ENCODE peak calls at places on chromosomes 13 and 19, in five cellular contexts. D, E, H, K and R are unnamed samples.

GRCh38 chr13:39273953-39274352 is 235.7 kb downstream of the NHLRC3 start:
- DNase-seq in D (no peak), E (peak), H (no peak), K (no peak), R (no peak)

GRCh38 chr13:113769106-113769505 is 10.1 kb downstream of the TMEM255B start:
- DNase-seq in D (no peak), E (no peak), H (no peak), K (peak), R (no peak)

GRCh38 chr13:46053162-46054012 is 841 bp upstream of the ZC3H13 start:
- DNase-seq in D (no peak), E (no peak), H (no peak), K (no peak), R (no peak)

GRCh38 chr13:50224534-50224933 is 209.3 kb downstream of the KCNRG start:
- DNase-seq in D (no peak), E (peak), H (no peak), K (no peak), R (peak)

GRCh38 chr13:98515804-98516465 is 61.0 kb downstream of the STK24 start:
- DNase-seq in D (no peak), E (no peak), H (no peak), K (no peak), R (no peak)

GRCh38 chr19:15671237-15671636 is 1.6 kb upstream of the CYP4F12 start:
- DNase-seq in D (no peak), E (no peak), H (no peak), K (no peak), R (no peak)

GRCh38 chr13:32206097-32206740 is 108.9 kb downstream of the ZAR1L start:
- DNase-seq in D (no peak), E (peak), H (no peak), K (no peak), R (no peak)

GRCh38 chr19:35060160-35060855 is 18.8 kb downstream of the HPN start:
- DNase-seq in D (no peak), E (no peak), H (no peak), K (no peak), R (no peak)

GRCh38 chr13:94548382-94549240 is 47.3 kb downstream of the TGDS start:
- DNase-seq in D (peak), E (peak), H (peak), K (peak), R (peak)

GRCh38 chr13:74289861-74290260 is 155.7 kb upstream of the KLF12 start:
- DNase-seq in D (no peak), E (no peak), H (no peak), K (no peak), R (no peak)

GRCh38 chr19:40466219-40467006 is at the start of gene SPTBN4:
- DNase-seq in D (no peak), E (no peak), H (peak), K (no peak), R (peak)

GRCh38 chr13:112753868-112754267 is 64.0 kb downstream of the ATP11A start:
- DNase-seq in D (no peak), E (no peak), H (no peak), K (no peak), R (no peak)

GRCh38 chr13:114011226-114011625 is 37.4 kb upstream of the C13orf46 start:
- DNase-seq in D (no peak), E (no peak), H (no peak), K (no peak), R (no peak)

GRCh38 chr19:11410682-11411081 is 8.4 kb downstream of the RGL3 start:
- DNase-seq in D (no peak), E (no peak), H (no peak), K (no peak), R (no peak)

GRCh38 chr19:34838753-34839431 is 65.9 kb upstream of the ZNF599 start:
- DNase-seq in D (no peak), E (peak), H (no peak), K (peak), R (peak)

GRCh38 chr19:16638666-16639065 is 10.7 kb upstream of the MED26 start:
- DNase-seq in D (no peak), E (no peak), H (no peak), K (no peak), R (no peak)

GRCh38 chr19:7916137-7916907 is 1.7 kb downstream of the TGFBR3L start:
- DNase-seq in D (no peak), E (no peak), H (no peak), K (peak), R (peak)

GRCh38 chr19:55196803-55197202 is 12.5 kb downstream of the PTPRH start:
- DNase-seq in D (no peak), E (no peak), H (no peak), K (no peak), R (no peak)

GRCh38 chr13:40206241-40207109 is 460.0 kb downstream of the FOXO1 start:
- DNase-seq in D (no peak), E (peak), H (no peak), K (no peak), R (peak)

GRCh38 chr13:51861728-51862300 is at the start of gene CCDC70:
- DNase-seq in D (no peak), E (peak), H (no peak), K (no peak), R (peak)

GRCh38 chr19:53598361-53598760 is 33.4 kb upstream of the DPRX start:
- DNase-seq in D (no peak), E (no peak), H (no peak), K (no peak), R (no peak)

GRCh38 chr13:99995503-99996176 is 14.1 kb downstream of the ZIC2 start:
- DNase-seq in D (no peak), E (no peak), H (no peak), K (no peak), R (no peak)

GRCh38 chr13:113962975-113963374 is 10.9 kb downstream of the C13orf46 start:
- DNase-seq in D (no peak), E (no peak), H (no peak), K (no peak), R (no peak)

GRCh38 chr19:723247-723646 is 14.5 kb downstream of the PALM start:
- DNase-seq in D (no peak), E (no peak), H (no peak), K (no peak), R (no peak)

GRCh38 chr19:32876919-32877285 is 7.3 kb upstream of the SLC7A9 start:
- DNase-seq in D (peak), E (peak), H (no peak), K (peak), R (peak)

GRCh38 chr13:109586509-109587346 is 199.7 kb downstream of the IRS2 start:
- DNase-seq in D (no peak), E (no peak), H (no peak), K (peak), R (no peak)

GRCh38 chr13:39263033-39263432 is 224.8 kb downstream of the NHLRC3 start:
- DNase-seq in D (peak), E (peak), H (no peak), K (no peak), R (no peak)

GRCh38 chr19:54560881-54561385 is 12.7 kb upstream of the LILRA2 start:
- DNase-seq in D (no peak), E (no peak), H (no peak), K (no peak), R (no peak)

GRCh38 chr13:101529419-101529818 is 76.9 kb downstream of the ITGBL1 start:
- DNase-seq in D (peak), E (peak), H (peak), K (no peak), R (peak)

GRCh38 chr13:46202956-46203355 is 8.8 kb upstream of the LRRC63 start:
- DNase-seq in D (no peak), E (no peak), H (no peak), K (no peak), R (no peak)

GRCh38 chr13:26062853-26063444 is 11.1 kb upstream of the SHISA2 start:
- DNase-seq in D (peak), E (peak), H (no peak), K (no peak), R (peak)

GRCh38 chr13:50957620-50958019 is 48.0 kb downstream of the RNASEH2B start:
- DNase-seq in D (no peak), E (no peak), H (no peak), K (no peak), R (no peak)

GRCh38 chr13:99133230-99133629 is 67.4 kb upstream of the UBAC2 start:
- DNase-seq in D (no peak), E (no peak), H (no peak), K (no peak), R (no peak)

GRCh38 chr19:37074819-37075362 is 3.3 kb upstream of the ZNF420 start:
- DNase-seq in D (no peak), E (no peak), H (no peak), K (no peak), R (no peak)

GRCh38 chr13:39397866-39398265 is 205.1 kb downstream of the LHFPL6 start:
- DNase-seq in D (no peak), E (no peak), H (peak), K (no peak), R (no peak)

GRCh38 chr19:8663920-8664670 is 33.7 kb downstream of the NFILZ start:
- DNase-seq in D (no peak), E (no peak), H (no peak), K (no peak), R (no peak)

GRCh38 chr19:43534811-43535761 is 2.1 kb downstream of the ZNF575 start:
- DNase-seq in D (peak), E (peak), H (peak), K (peak), R (no peak)

GRCh38 chr19:34173145-34173956 is 1.0 kb downstream of the LSM14A start:
- DNase-seq in D (peak), E (peak), H (peak), K (peak), R (peak)

GRCh38 chr13:54950546-54950945 is 1921.9 kb downstream of the OLFM4 start:
- DNase-seq in D (no peak), E (no peak), H (no peak), K (no peak), R (no peak)

GRCh38 chr13:102555914-102556553 is 40.8 kb upstream of the TPP2 start:
- DNase-seq in D (peak), E (peak), H (no peak), K (no peak), R (peak)

GRCh38 chr19:6772028-6772865 is at the start of gene VAV1:
- DNase-seq in D (no peak), E (no peak), H (no peak), K (peak), R (no peak)

GRCh38 chr19:6772866-6773322 is 386 bp downstream of the VAV1 start:
- DNase-seq in D (no peak), E (no peak), H (no peak), K (no peak), R (no peak)

GRCh38 chr19:6776999-6777398 is 4.5 kb downstream of the VAV1 start:
- DNase-seq in D (no peak), E (no peak), H (no peak), K (no peak), R (no peak)

GRCh38 chr19:6774821-6775707 is 2.6 kb downstream of the VAV1 start:
- DNase-seq in D (no peak), E (peak), H (no peak), K (no peak), R (no peak)

GRCh38 chr19:6773323-6773931 is 919 bp downstream of the VAV1 start:
- DNase-seq in D (no peak), E (no peak), H (no peak), K (no peak), R (no peak)
- H3K4me3 ChIP-seq in D (no peak), E (no peak), H (peak), K (peak), R (no peak)

GRCh38 chr13:44690376-44690775 is 114.2 kb upstream of the TSC22D1 start:
- DNase-seq in D (no peak), E (no peak), H (no peak), K (no peak), R (no peak)

GRCh38 chr13:44688652-44689051 is 112.5 kb upstream of the TSC22D1 start:
- DNase-seq in D (no peak), E (no peak), H (no peak), K (no peak), R (no peak)

GRCh38 chr13:44680746-44681355 is 104.7 kb upstream of the TSC22D1 start:
- DNase-seq in D (no peak), E (no peak), H (no peak), K (no peak), R (no peak)

GRCh38 chr13:44686478-44687071 is 110.4 kb upstream of the TSC22D1 start:
- DNase-seq in D (no peak), E (no peak), H (no peak), K (no peak), R (peak)

GRCh38 chr13:44685641-44686040 is 109.5 kb upstream of the TSC22D1 start:
- DNase-seq in D (no peak), E (peak), H (no peak), K (no peak), R (no peak)
- TF ChIP-seq CTCF in D (no peak), E (no peak), H (no peak), K (no peak), R (no peak)

GRCh38 chr19:19566306-19566705 is 28.2 kb downstream of the CILP2 start:
- DNase-seq in D (no peak), E (no peak), H (no peak), K (no peak), R (peak)
- H3K4me3 ChIP-seq in D (no peak), E (no peak), H (no peak), K (no peak), R (no peak)

DNA sequence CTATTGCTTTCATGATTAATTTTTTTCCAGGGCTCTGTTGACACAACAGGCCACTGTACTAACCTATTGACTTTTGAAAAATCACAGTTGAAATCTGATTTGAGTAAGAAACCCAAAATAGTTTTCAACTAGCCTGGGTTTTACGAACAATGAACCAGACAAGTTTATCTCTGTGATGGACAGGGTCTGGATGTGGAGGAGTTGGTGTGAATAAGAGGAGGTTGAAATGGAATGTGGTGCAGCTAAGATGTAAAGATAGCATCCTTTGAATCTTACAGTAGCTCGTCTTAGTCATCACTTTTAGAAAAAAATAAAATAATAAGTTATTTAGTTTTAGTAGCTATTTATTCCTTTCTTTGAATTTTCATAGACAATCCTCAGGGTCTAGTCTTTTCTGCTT is 8.3 kb upstream of the OXGR1 start:
- DNase-seq in D (no peak), E (peak), H (no peak), K (no peak), R (no peak)
- TF ChIP-seq CTCF in D (no peak), E (no peak), H (no peak), K (no peak), R (no peak)

GRCh38 chr19:5128932-5129389 is 160.0 kb downstream of the KDM4B start:
- DNase-seq in D (no peak), E (peak), H (peak), K (no peak), R (no peak)

GRCh38 chr19:5131031-5131865 is 162.3 kb downstream of the KDM4B start:
- DNase-seq in D (no peak), E (no peak), H (no peak), K (no peak), R (no peak)

GRCh38 chr19:5130371-5131030 is 161.6 kb downstream of the KDM4B start:
- DNase-seq in D (no peak), E (no peak), H (no peak), K (no peak), R (no peak)

GRCh38 chr19:5128251-5128931 is 159.5 kb downstream of the KDM4B start:
- DNase-seq in D (no peak), E (peak), H (peak), K (no peak), R (peak)

DNA sequence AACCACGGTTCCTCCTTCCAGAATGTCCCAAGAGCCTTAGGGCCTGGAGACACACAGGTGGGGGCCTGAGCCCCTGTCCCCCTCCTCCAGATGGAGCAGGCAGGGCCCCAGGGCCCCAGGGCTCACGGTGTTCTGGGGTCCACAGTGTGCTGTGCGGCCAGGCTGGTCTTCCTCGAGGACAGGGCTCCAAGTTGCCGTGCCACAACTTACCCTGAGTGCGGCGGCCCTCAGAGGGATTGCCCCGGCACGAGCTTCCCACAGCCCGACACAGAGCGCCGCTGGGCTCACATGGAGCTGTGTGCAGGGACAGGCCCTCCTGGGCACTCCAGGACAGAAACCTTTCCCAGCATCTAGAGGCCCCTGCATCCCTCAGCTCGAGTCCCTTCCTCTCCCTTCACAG is 160.8 kb downstream of the KDM4B start:
- DNase-seq in D (no peak), E (no peak), H (no peak), K (no peak), R (no peak)
- H3K4me3 ChIP-seq in D (no peak), E (no peak), H (no peak), K (no peak), R (no peak)

GRCh38 chr19:18208098-18208951 is 4.5 kb upstream of the RAB3A start:
- DNase-seq in D (no peak), E (peak), H (no peak), K (peak), R (peak)
- TF ChIP-seq CTCF in D (peak), E (peak), H (peak), K (peak), R (peak)

GRCh38 chr19:6373096-6373812 is 660 bp downstream of the ALKBH7 start:
- DNase-seq in D (peak), E (peak), H (peak), K (peak), R (peak)

GRCh38 chr19:6373813-6374108 is 1.2 kb downstream of the ALKBH7 start:
- DNase-seq in D (no peak), E (no peak), H (no peak), K (no peak), R (no peak)

GRCh38 chr19:6374711-6375410 is 872 bp downstream of the PSPN start:
- DNase-seq in D (no peak), E (no peak), H (no peak), K (no peak), R (no peak)

GRCh38 chr19:6375411-6376010 is at the start of gene PSPN:
- DNase-seq in D (no peak), E (no peak), H (no peak), K (no peak), R (peak)

GRCh38 chr19:6374179-6374709 is 1.5 kb downstream of the PSPN start:
- DNase-seq in D (no peak), E (no peak), H (no peak), K (no peak), R (no peak)
- H3K4me3 ChIP-seq in D (peak), E (no peak), H (peak), K (no peak), R (peak)

GRCh38 chr19:49831592-49831991 is 13.5 kb downstream of the MED25 start:
- DNase-seq in D (no peak), E (no peak), H (no peak), K (no peak), R (no peak)
- TF ChIP-seq CTCF in D (no peak), E (no peak), H (no peak), K (no peak), R (no peak)

GRCh38 chr19:6279620-6279930 is 200 bp downstream of the MLLT1 start:
- DNase-seq in D (no peak), E (no peak), H (no peak), K (no peak), R (no peak)
- H3K4me3 ChIP-seq in D (peak), E (peak), H (peak), K (peak), R (peak)